ENCODE peak calls at places on chromosomes 4 and X, in five cellular contexts. B is A549, Y is suprapubic skin, V is astrocyte of the cerebellum, P is right lobe of liver. Z is an unnamed sample.

GRCh38 chr4:84753318-84753972 is 170.5 kb downstream of the CDS1 start:
- DNase-seq in B (no peak), Y (no peak), V (no peak), P (no peak), Z (no peak)

GRCh38 chr4:98786866-98787265 is 128.5 kb upstream of the TSPAN5 start:
- DNase-seq in B (peak), Y (no peak), V (no peak), P (no peak), Z (no peak)

GRCh38 chr4:139299536-139299935 is 1.8 kb upstream of the NAA15 start:
- DNase-seq in B (no peak), Y (no peak), V (no peak), P (no peak), Z (no peak)

GRCh38 chrX:129748265-129748664 is 9.5 kb downstream of the XPNPEP2 start:
- DNase-seq in B (no peak), Y (no peak), V (peak), P (no peak), Z (no peak)

GRCh38 chr4:141077611-141078225 is 55.6 kb downstream of the RNF150 start:
- DNase-seq in B (no peak), Y (no peak), V (no peak), P (no peak), Z (no peak)

GRCh38 chr4:95155759-95156451 is 392.9 kb downstream of the UNC5C start:
- DNase-seq in B (peak), Y (no peak), V (peak), P (no peak), Z (no peak)

GRCh38 chr4:153547520-153547919 is 81.4 kb downstream of the TMEM131L start:
- DNase-seq in B (no peak), Y (no peak), V (no peak), P (no peak), Z (no peak)

GRCh38 chr4:110309686-110310085 is 111.3 kb upstream of the ELOVL6 start:
- DNase-seq in B (no peak), Y (no peak), V (peak), P (no peak), Z (no peak)

GRCh38 chrX:53022381-53022780 is 26.2 kb upstream of the GPR173 start:
- DNase-seq in B (no peak), Y (no peak), V (no peak), P (no peak), Z (no peak)

GRCh38 chrX:53013291-53013690 is 35.3 kb upstream of the GPR173 start:
- DNase-seq in B (no peak), Y (no peak), V (no peak), P (no peak), Z (no peak)

DNA sequence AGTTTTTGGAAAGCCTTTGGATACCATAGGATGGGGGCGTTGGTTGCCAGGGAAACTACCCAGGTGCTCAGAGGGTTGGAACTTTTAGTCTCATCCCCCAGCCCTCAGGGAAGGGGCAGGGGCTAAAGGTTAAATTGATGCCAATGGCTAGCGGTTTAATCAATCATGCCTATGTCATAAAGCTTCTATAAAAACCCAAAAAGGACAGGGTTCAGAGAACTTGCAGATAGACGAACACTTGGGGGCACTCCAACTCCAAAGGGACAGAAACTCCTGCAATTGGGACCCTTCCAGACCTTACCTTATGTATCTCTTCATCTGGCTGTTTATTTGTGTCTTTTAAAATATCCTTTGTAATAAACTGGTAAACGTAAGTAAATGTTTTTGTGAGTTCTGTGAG is 30.0 kb upstream of the GPR173 start:
- DNase-seq in B (no peak), Y (no peak), V (no peak), P (no peak), Z (no peak)
- TF ChIP-seq CTCF in B (no peak), Y (no peak), V (no peak), P (no peak), Z (no peak)

GRCh38 chr4:6331018-6331417 is 61.4 kb downstream of the WFS1 start:
- DNase-seq in B (peak), Y (no peak), V (no peak), P (no peak), Z (no peak)
- TF ChIP-seq CTCF in B (peak), Y (peak), V (peak), P (peak), Z (peak)

GRCh38 chrX:81556880-81557279 is 355.0 kb downstream of the SH3BGRL start:
- DNase-seq in B (no peak), Y (no peak), V (no peak), P (no peak), Z (no peak)
- TF ChIP-seq CTCF in B (no peak), Y (no peak), V (no peak), P (no peak), Z (no peak)

GRCh38 chrX:38282044-38282443 is 45.3 kb downstream of the RPGR start:
- DNase-seq in B (peak), Y (no peak), V (no peak), P (no peak), Z (no peak)
- TF ChIP-seq CTCF in B (peak), Y (no peak), V (peak), P (peak), Z (no peak)

DNA sequence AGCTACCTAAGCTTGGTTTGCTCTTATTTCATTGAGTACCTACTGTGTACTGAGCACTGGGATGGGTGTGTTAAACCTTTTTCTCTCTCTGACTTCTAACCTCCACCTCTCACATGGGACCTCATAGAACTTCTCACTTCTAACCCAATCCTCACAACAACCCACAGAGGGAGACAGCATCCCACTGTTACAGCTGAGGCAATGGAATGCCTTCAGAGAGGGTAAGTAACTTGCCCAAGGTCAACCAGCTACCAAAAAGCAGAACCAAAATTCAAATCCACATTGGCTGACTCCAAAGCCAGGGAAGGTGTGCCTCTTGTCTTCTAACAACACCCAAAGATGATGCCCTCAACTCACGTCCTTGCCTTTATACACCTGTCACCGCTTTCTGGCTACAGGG is 5.4 kb downstream of the SEL1L3 start:
- DNase-seq in B (peak), Y (no peak), V (no peak), P (no peak), Z (no peak)
- TF ChIP-seq CTCF in B (no peak), Y (no peak), V (peak), P (no peak), Z (no peak)

DNA sequence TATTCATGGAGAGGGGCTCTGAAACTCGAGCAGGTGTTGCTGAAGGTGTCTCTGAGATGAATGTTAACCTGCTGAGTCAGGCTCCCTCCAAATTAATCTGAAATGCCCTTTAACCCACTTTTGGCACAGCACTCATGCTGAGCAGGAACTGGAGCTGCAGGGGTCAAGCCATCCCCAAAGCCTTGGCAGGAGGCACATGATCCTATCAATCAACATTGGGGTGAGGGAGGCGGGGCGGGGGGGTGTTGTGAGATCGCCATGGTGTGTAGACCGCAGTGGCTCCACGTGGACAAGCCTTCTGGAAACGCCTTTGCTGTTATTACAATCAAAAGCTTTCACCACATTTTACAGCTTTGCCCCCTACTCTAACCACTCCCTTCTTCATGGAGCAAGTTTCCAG is 16.5 kb downstream of the ENPP6 start:
- DNase-seq in B (no peak), Y (no peak), V (no peak), P (no peak), Z (no peak)
- TF ChIP-seq CTCF in B (no peak), Y (no peak), V (no peak), P (no peak), Z (no peak)